ENCODE peak calls at places on chromosomes 6 and 20, in four cellular contexts. One of them, this sample, is unnamed.

GRCh38 chr6:32607263-32607987 is 17.8 kb upstream of the HLA-DRB1 start:
- DNase-seq in brain microvascular endothelial cell: no peak
- DNase-seq in ovary: no peak
- DNase-seq in non-pigmented ciliary epithelial cell: no peak
- DNase-seq in this sample: no peak

GRCh38 chr6:140441256-140441655 is 1066.8 kb upstream of the CITED2 start:
- DNase-seq in non-pigmented ciliary epithelial cell: no peak
- DNase-seq in brain microvascular endothelial cell: peak; percentile 78
- DNase-seq in ovary: peak; percentile 45
- DNase-seq in this sample: peak; percentile 57

GRCh38 chr6:118697554-118697953 is 46.2 kb upstream of the CEP85L start:
- DNase-seq in ovary: no peak
- DNase-seq in non-pigmented ciliary epithelial cell: no peak
- DNase-seq in brain microvascular endothelial cell: no peak
- DNase-seq in this sample: no peak

GRCh38 chr6:148367418-148368024 is 24.9 kb downstream of the SASH1 start:
- DNase-seq in non-pigmented ciliary epithelial cell: no peak
- DNase-seq in ovary: peak; percentile 24
- DNase-seq in brain microvascular endothelial cell: peak; percentile 51
- DNase-seq in this sample: peak; percentile 99

GRCh38 chr6:157032923-157033322 is 255.7 kb downstream of the ARID1B start:
- DNase-seq in non-pigmented ciliary epithelial cell: no peak
- DNase-seq in ovary: no peak
- DNase-seq in brain microvascular endothelial cell: no peak
- DNase-seq in this sample: peak; percentile 11

GRCh38 chr6:25627001-25627400 is 25.0 kb upstream of the SCGN start:
- DNase-seq in non-pigmented ciliary epithelial cell: no peak
- DNase-seq in ovary: no peak
- DNase-seq in brain microvascular endothelial cell: no peak
- DNase-seq in this sample: no peak

GRCh38 chr6:30840922-30841643 is 43.2 kb upstream of the DDR1 start:
- DNase-seq in non-pigmented ciliary epithelial cell: no peak
- DNase-seq in brain microvascular endothelial cell: no peak
- DNase-seq in ovary: no peak
- DNase-seq in this sample: no peak

GRCh38 chr20:1371830-1372539 is 20.9 kb downstream of the FKBP1A start:
- DNase-seq in ovary: no peak
- DNase-seq in non-pigmented ciliary epithelial cell: no peak
- DNase-seq in brain microvascular endothelial cell: no peak
- DNase-seq in this sample: no peak

GRCh38 chr20:9518776-9519175 is 4.4 kb downstream of the LAMP5 start:
- DNase-seq in brain microvascular endothelial cell: no peak
- DNase-seq in non-pigmented ciliary epithelial cell: no peak
- DNase-seq in ovary: no peak
- DNase-seq in this sample: no peak

GRCh38 chr20:37576911-37577310 is 49.2 kb upstream of the BLCAP start:
- DNase-seq in non-pigmented ciliary epithelial cell: no peak
- DNase-seq in brain microvascular endothelial cell: no peak
- DNase-seq in ovary: no peak
- DNase-seq in this sample: no peak

GRCh38 chr6:52389626-52390360 is 27.8 kb downstream of the PAQR8 start:
- DNase-seq in ovary: no peak
- DNase-seq in brain microvascular endothelial cell: peak; percentile 19
- DNase-seq in non-pigmented ciliary epithelial cell: no peak
- DNase-seq in this sample: peak; percentile 73

GRCh38 chr6:139014945-139015344 is 13.6 kb upstream of the ABRACL start:
- DNase-seq in ovary: no peak
- DNase-seq in brain microvascular endothelial cell: no peak
- DNase-seq in non-pigmented ciliary epithelial cell: no peak
- DNase-seq in this sample: no peak